ENCODE peak calls at places on chromosomes 2 and 18, in seven cellular contexts. E is psoas muscle, S is AG09309, R is SK-N-SH, B is epithelial cell of esophagus, I is cardiac muscle cell, T is AG04450. G is an unnamed sample.

GRCh38 chr2:172997031-172997430 is 78.6 kb upstream of the MAP3K20 start:
- DNase-seq in E (no peak), S (no peak), R (no peak), B (no peak), I (no peak), T (no peak), G (no peak)

GRCh38 chr18:59005266-59005665 is 134.4 kb upstream of the SEC11C start:
- DNase-seq in E (peak), S (no peak), R (no peak), B (peak), I (peak), T (no peak), G (peak)

GRCh38 chr2:206084468-206084869 is 1.5 kb downstream of the INO80D start:
- DNase-seq in E (peak), S (peak), R (peak), B (peak), I (peak), T (peak), G (peak)

GRCh38 chr2:28240937-28241336 is 151.7 kb upstream of the FOSL2 start:
- DNase-seq in E (no peak), S (no peak), R (no peak), B (no peak), I (no peak), T (no peak), G (no peak)

GRCh38 chr2:202529389-202529788 is 105.4 kb upstream of the FAM117B start:
- DNase-seq in E (no peak), S (peak), R (no peak), B (peak), I (no peak), T (peak), G (peak)

GRCh38 chr2:239245872-239246701 is 154.7 kb downstream of the HDAC4 start:
- DNase-seq in E (peak), S (no peak), R (peak), B (peak), I (no peak), T (no peak), G (no peak)

GRCh38 chr2:63737085-63737701 is 104.5 kb upstream of the UGP2 start:
- DNase-seq in E (no peak), S (no peak), R (no peak), B (peak), I (no peak), T (no peak), G (no peak)

GRCh38 chr18:9700261-9700796 is 7.8 kb upstream of the RAB31 start:
- DNase-seq in E (no peak), S (no peak), R (no peak), B (no peak), I (no peak), T (no peak), G (peak)

GRCh38 chr18:12744103-12744502 is 41.3 kb downstream of the PSMG2 start:
- DNase-seq in E (no peak), S (peak), R (peak), B (peak), I (peak), T (peak), G (peak)

GRCh38 chr2:67600946-67601345 is 203.8 kb downstream of the ETAA1 start:
- DNase-seq in E (no peak), S (peak), R (no peak), B (peak), I (no peak), T (no peak), G (peak)

GRCh38 chr18:7577706-7578105 is 10.6 kb downstream of the PTPRM start:
- DNase-seq in E (no peak), S (no peak), R (no peak), B (no peak), I (peak), T (no peak), G (peak)

GRCh38 chr2:218898109-218898878 is 17.6 kb downstream of the WNT10A start:
- DNase-seq in E (peak), S (no peak), R (peak), B (peak), I (peak), T (no peak), G (peak)

GRCh38 chr18:40437517-40437916 is 1517.5 kb upstream of the PIK3C3 start:
- DNase-seq in E (no peak), S (no peak), R (no peak), B (no peak), I (peak), T (no peak), G (no peak)

GRCh38 chr2:174716785-174717184 is 47.5 kb downstream of the CHRNA1 start:
- DNase-seq in E (no peak), S (no peak), R (no peak), B (no peak), I (no peak), T (no peak), G (no peak)

GRCh38 chr2:17476060-17476459 is 42.2 kb downstream of the RAD51AP2 start:
- DNase-seq in E (no peak), S (no peak), R (no peak), B (peak), I (no peak), T (no peak), G (no peak)

GRCh38 chr2:137420744-137421143 is 543.5 kb upstream of the HNMT start:
- DNase-seq in E (no peak), S (no peak), R (no peak), B (no peak), I (no peak), T (no peak), G (no peak)

GRCh38 chr2:86584164-86584913 is 21.1 kb upstream of the CHMP3 start:
- DNase-seq in E (no peak), S (peak), R (peak), B (peak), I (no peak), T (no peak), G (peak)

GRCh38 chr2:206915136-206915535 is 24.2 kb upstream of the CPO start:
- DNase-seq in E (no peak), S (peak), R (no peak), B (peak), I (no peak), T (peak), G (peak)

GRCh38 chr2:23042176-23042909 is 342.6 kb upstream of the KLHL29 start:
- DNase-seq in E (no peak), S (no peak), R (no peak), B (no peak), I (no peak), T (no peak), G (peak)

GRCh38 chr2:135743860-135744259 is 2.2 kb downstream of the UBXN4 start:
- DNase-seq in E (no peak), S (no peak), R (no peak), B (no peak), I (no peak), T (no peak), G (peak)

GRCh38 chr2:133821107-133821760 is 253.0 kb upstream of the NCKAP5 start:
- DNase-seq in E (no peak), S (peak), R (no peak), B (peak), I (no peak), T (no peak), G (peak)

GRCh38 chr18:7902399-7902839 is 335.3 kb downstream of the PTPRM start:
- DNase-seq in E (peak), S (no peak), R (no peak), B (no peak), I (no peak), T (peak), G (peak)

GRCh38 chr2:198928026-198928425 is 529.7 kb downstream of the SATB2 start:
- DNase-seq in E (no peak), S (no peak), R (no peak), B (no peak), I (no peak), T (no peak), G (no peak)

GRCh38 chr2:190723397-190724090 is 74.7 kb downstream of the NAB1 start:
- DNase-seq in E (no peak), S (no peak), R (no peak), B (no peak), I (no peak), T (no peak), G (peak)

GRCh38 chr2:188414412-188414811 is 122.7 kb downstream of the GULP1 start:
- DNase-seq in E (no peak), S (no peak), R (no peak), B (no peak), I (no peak), T (no peak), G (peak)

GRCh38 chr2:9755638-9756037 is 87.6 kb upstream of the TAF1B start:
- DNase-seq in E (no peak), S (no peak), R (no peak), B (no peak), I (no peak), T (no peak), G (no peak)

GRCh38 chr2:69385443-69386151 is 1.4 kb downstream of the GFPT1 start:
- DNase-seq in E (no peak), S (peak), R (no peak), B (peak), I (no peak), T (no peak), G (peak)

GRCh38 chr18:32299489-32299888 is 109.7 kb downstream of the MEP1B start:
- DNase-seq in E (no peak), S (no peak), R (no peak), B (no peak), I (no peak), T (no peak), G (no peak)

GRCh38 chr18:10995576-10995975 is 153.8 kb downstream of the PIEZO2 start:
- DNase-seq in E (no peak), S (no peak), R (no peak), B (no peak), I (no peak), T (no peak), G (no peak)

GRCh38 chr2:232592687-232593407 is 40.6 kb upstream of the EFHD1 start:
- DNase-seq in E (no peak), S (peak), R (no peak), B (peak), I (no peak), T (no peak), G (peak)

GRCh38 chr18:36580266-36580665 is 248.5 kb downstream of the TPGS2 start:
- DNase-seq in E (peak), S (peak), R (no peak), B (peak), I (no peak), T (no peak), G (peak)

GRCh38 chr18:57095884-57096283 is 51.0 kb upstream of the BOD1L2 start:
- DNase-seq in E (no peak), S (no peak), R (no peak), B (no peak), I (peak), T (no peak), G (peak)

GRCh38 chr2:100882645-100883613 is 63.0 kb downstream of the NPAS2 start:
- DNase-seq in E (no peak), S (no peak), R (no peak), B (peak), I (no peak), T (no peak), G (peak)

GRCh38 chr18:44245026-44245425 is 435.7 kb upstream of the SETBP1 start:
- DNase-seq in E (no peak), S (no peak), R (peak), B (no peak), I (no peak), T (no peak), G (no peak)

DNA sequence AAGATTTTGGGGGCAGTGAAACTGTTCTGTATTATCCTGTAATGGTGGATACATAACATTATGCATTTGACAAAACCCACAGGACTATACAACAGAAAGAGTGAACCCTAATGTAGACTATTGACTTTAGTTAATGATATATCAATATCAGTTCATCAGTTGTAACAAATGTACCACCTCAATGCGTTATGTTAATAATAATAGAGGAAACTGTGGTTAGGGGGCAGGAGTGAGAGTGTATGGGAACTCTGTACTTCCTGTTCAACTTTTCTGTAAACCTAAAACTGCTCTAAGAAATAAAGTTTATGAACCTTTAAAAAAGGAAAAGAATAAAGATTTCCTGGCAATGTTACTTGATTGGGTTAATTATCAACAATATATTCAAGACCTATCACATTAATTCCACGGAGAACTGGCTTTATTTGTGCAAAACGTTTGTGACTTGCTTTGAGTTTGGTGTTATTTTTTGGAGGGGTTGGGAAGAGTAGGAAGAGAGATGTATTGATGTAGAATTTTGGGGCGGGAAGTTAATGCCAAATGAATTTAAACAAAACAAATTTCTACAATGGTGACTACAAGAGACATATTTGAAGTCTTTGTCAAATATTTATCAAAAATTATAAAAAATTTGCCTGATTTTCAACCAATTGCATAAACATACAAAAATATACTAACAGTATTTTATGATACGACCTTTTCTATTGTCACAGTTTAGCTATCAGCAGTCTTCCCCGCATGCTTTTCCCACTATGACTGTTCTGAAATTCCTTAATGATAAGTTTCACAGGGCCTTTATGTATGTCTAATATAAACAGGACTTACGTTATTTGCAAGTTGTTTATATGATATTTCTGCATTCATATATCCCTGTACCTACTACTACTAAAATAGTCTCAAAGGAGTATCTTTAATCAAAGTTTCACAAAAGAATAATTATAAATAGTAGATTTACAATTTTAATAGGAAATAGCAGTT is 2.1 kb upstream of the RTN4 start:
- DNase-seq in E (no peak), S (no peak), R (no peak), B (no peak), I (no peak), T (no peak), G (no peak)
- H3K4me3 ChIP-seq in E (peak), S (no peak), R (peak), B (no peak), I (peak), T (peak), G (peak)

GRCh38 chr2:38957972-38958371 is 68.3 kb downstream of the ARHGEF33 start:
- DNase-seq in E (no peak), S (no peak), R (no peak), B (no peak), I (no peak), T (no peak), G (no peak)

GRCh38 chr2:38966006-38966405 is 76.3 kb downstream of the ARHGEF33 start:
- DNase-seq in E (no peak), S (no peak), R (no peak), B (no peak), I (no peak), T (no peak), G (no peak)

GRCh38 chr2:38959464-38959863 is 69.8 kb downstream of the ARHGEF33 start:
- DNase-seq in E (no peak), S (no peak), R (no peak), B (no peak), I (no peak), T (no peak), G (no peak)

GRCh38 chr2:38960609-38961320 is 71.1 kb downstream of the ARHGEF33 start:
- DNase-seq in E (no peak), S (no peak), R (no peak), B (no peak), I (no peak), T (no peak), G (no peak)

DNA sequence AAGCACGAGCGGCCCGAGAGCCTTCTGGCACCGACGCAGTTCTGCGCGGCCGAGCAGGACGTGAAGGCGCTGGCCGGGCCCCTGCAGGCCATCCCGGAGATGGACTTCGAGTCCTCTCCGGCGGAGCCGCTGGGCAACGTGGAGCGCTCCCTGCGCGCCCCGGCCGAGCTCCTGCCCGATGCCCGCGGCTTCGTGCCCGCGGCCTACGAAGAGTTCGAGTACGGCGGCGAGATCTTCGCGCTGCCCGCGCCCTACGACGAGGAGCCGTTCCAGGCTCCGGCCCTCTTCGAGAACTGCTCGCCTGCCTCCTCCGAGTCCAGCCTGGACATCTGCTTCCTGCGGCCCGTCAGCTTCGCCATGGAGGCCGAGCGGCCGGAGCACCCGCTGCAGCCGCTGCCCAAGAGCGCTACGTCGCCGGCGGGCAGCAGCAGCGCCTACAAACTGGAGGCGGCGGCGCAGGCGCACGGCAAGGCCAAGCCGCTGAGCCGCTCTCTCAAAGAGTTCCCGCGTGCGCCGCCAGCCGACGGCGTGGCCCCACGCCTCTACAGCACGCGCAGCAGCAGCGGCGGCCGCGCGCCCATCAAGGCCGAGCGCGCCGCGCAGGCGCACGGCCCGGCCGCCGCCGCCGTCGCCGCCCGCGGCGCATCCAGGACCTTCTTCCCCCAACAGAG is 70.4 kb downstream of the ARHGEF33 start:
- DNase-seq in E (peak), S (peak), R (peak), B (peak), I (peak), T (peak), G (peak)
- TF ChIP-seq CTCF in E (no peak), S (no peak), R (no peak), B (no peak), I (peak), T (peak), G (no peak)

GRCh38 chr18:79625195-79625923 is 54.2 kb upstream of the CTDP1 start:
- DNase-seq in E (peak), S (no peak), R (no peak), B (peak), I (no peak), T (no peak), G (no peak)
- H3K4me3 ChIP-seq in E (no peak), S (no peak), R (no peak), B (no peak), I (no peak), T (no peak), G (no peak)

GRCh38 chr18:74604366-74604765 is 6.7 kb downstream of the ZNF407 start:
- DNase-seq in E (no peak), S (no peak), R (no peak), B (no peak), I (no peak), T (no peak), G (no peak)

GRCh38 chr18:74596959-74597661 is 560 bp upstream of the ZNF407 start:
- DNase-seq in E (peak), S (no peak), R (peak), B (no peak), I (peak), T (no peak), G (no peak)

GRCh38 chr18:74597662-74598349 is at the start of gene ZNF407:
- DNase-seq in E (peak), S (peak), R (peak), B (peak), I (peak), T (peak), G (peak)

GRCh38 chr18:74595425-74595824 is 2.2 kb upstream of the ZNF407 start:
- DNase-seq in E (no peak), S (no peak), R (no peak), B (no peak), I (no peak), T (no peak), G (no peak)

DNA sequence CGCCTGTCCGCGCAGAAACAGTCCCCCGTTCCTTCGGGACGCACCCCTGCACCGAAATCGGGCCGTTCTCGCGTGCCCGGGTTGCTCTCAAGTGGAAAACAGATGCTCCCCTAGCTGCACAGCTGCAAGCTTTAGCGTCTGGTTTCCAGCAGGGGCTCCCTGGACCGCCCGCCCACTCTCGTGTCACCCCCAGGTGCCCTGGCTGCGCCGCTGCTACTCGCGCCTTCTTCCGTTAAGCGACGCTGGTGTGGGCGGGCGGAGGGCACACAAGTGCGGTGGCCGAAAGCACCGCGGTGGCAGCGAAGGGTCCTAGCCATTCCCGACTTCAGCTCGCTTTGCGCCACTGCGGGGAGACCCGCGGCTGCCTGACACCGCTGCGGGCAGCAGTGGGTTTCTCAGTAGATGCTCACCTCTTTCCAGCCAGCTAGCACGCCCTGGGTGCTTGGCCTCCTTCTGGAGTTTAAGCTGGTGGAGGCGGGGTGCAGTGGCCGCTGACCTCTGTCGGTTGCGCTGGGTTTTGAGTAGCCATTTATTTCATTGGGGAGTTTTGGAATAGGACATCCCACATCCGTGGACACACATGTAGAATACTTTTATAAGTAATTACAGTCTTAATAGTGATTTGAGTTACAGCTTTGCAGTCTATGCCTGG is 806 bp downstream of the ZNF407 start:
- DNase-seq in E (peak), S (no peak), R (peak), B (peak), I (peak), T (no peak), G (peak)
- TF ChIP-seq CTCF in E (peak), S (no peak), R (peak), B (no peak), I (peak), T (peak), G (peak)

G was measured in fibroblast of the aortic adventitia.